ENCODE peak calls at places on chromosomes 11 and 22, in five cellular contexts. T, V, M, Y and Z are unnamed samples.
A peak's percentile ranks its signal among the peaks of the same experiment; 100 is the strongest.

GRCh38 chr11:114259551-114259983 is 36.6 kb upstream of the NNMT start:
- DNase-seq in Y (no peak), M (no peak), V (no peak), T (no peak), Z (no peak)

GRCh38 chr11:18704045-18704645 is 5.6 kb downstream of the TMEM86A start:
- DNase-seq in M (no peak), V (no peak), Y (no peak), T (no peak), Z (no peak)

GRCh38 chr11:8285228-8285627 is 21.6 kb upstream of the LMO1 start:
- DNase-seq in T (no peak), V (no peak), Y (peak; percentile 26), M (no peak), Z (no peak)

GRCh38 chr11:14396289-14396688 is 37.3 kb upstream of the RRAS2 start:
- DNase-seq in V (no peak), T (no peak), Y (no peak), M (no peak), Z (no peak)

GRCh38 chr11:60625262-60625661 is 74.2 kb upstream of the MS4A8 start:
- DNase-seq in M (peak; percentile 31), V (peak; percentile 28), Y (no peak), T (no peak), Z (no peak)

GRCh38 chr11:20397281-20397680 is 9.8 kb downstream of the PRMT3 start:
- DNase-seq in V (peak; percentile 63), T (peak; percentile 30), M (peak; percentile 66), Y (no peak), Z (no peak)

GRCh38 chr22:36761553-36762240 is 14.2 kb downstream of the IFT27 start:
- DNase-seq in T (no peak), Y (no peak), V (no peak), M (no peak), Z (no peak)

GRCh38 chr11:100739636-100740035 is 52.5 kb downstream of the ARHGAP42 start:
- DNase-seq in V (peak; percentile 91), T (peak; percentile 92), M (peak; percentile 97), Y (no peak), Z (peak; percentile 53)

GRCh38 chr11:8833568-8834275 is 77.3 kb upstream of the AKIP1 start:
- DNase-seq in M (peak; percentile 79), Y (no peak), V (no peak), T (no peak), Z (no peak)

GRCh38 chr11:93967258-93967657 is 53.9 kb upstream of the HEPHL1 start:
- DNase-seq in Y (no peak), M (peak; percentile 14), V (no peak), T (no peak), Z (no peak)

GRCh38 chr11:20489948-20490347 is 102.4 kb downstream of the PRMT3 start:
- DNase-seq in M (no peak), T (no peak), V (no peak), Y (no peak), Z (no peak)

GRCh38 chr22:38240734-38241252 is 32.0 kb downstream of the TMEM184B start:
- DNase-seq in M (peak; percentile 87), T (no peak), V (peak; percentile 77), Y (peak; percentile 72), Z (peak; percentile 65)

GRCh38 chr11:12013771-12014170 is 5.3 kb upstream of the DKK3 start:
- DNase-seq in V (no peak), T (no peak), Y (no peak), M (no peak), Z (no peak)

DNA sequence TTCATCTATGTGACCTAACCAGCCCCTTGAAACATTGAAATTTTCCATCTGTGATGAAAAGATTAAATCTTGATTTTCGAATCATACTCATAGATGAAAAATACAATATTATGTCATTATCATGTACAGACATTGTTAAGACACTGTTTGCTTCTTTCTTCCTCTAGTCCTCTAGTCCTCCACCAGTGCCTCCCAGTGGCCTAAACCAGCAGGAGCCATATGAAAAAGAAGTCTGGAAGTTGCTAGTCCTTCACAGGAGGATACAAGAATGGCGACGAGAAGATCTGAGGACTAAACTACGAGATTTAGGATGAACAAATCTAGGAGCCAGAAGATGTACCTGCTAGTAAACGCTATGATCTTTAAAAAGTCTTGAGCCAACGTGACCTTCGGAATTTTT is 134.1 kb downstream of the SLC17A6 start:
- DNase-seq in M (no peak), Y (no peak), T (no peak), V (no peak), Z (no peak)
- TF ChIP-seq CTCF in M (no peak), Y (peak; percentile 52), T (peak; percentile 32), V (no peak), Z (no peak)

DNA sequence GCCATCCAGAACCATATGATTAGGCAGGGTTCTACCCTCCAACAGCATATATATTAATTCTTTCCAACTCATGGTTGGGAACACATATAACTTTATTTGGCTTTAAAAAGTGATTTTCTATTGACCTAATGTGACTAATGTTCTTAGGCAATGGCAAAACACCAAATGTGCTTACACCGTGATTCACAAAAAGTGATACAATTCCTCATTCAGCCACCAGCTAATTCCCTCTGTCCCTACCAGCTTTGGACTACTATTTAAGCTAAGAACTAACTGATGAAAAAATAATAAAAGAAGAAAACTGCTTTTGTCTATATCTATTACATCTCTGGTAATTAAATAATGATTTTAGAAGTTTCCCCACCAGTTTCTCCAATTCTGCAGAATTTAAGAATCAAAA is 4.7 kb downstream of the CTSC start:
- DNase-seq in Y (no peak), T (no peak), V (no peak), M (no peak), Z (no peak)
- H3K4me3 ChIP-seq in Y (no peak overlapping the region), T (no peak overlapping the region), V (no peak overlapping the region), M (no peak overlapping the region), Z (no peak overlapping the region)

GRCh38 chr11:108197351-108197750 is 25.1 kb downstream of the NPAT start:
- DNase-seq in T (no peak), M (no peak), V (no peak), Y (no peak), Z (no peak)
- TF ChIP-seq CTCF in T (no peak), M (no peak), V (no peak), Y (no peak), Z (no peak)

GRCh38 chr11:68825603-68826002 is 16.1 kb downstream of the CPT1A start:
- DNase-seq in M (no peak), T (no peak), V (no peak), Y (peak; percentile 54), Z (no peak)

GRCh38 chr11:68821670-68822069 is 20.0 kb downstream of the CPT1A start:
- DNase-seq in V (no peak), T (no peak), M (no peak), Y (no peak), Z (no peak)

GRCh38 chr11:68826726-68827125 is 15.0 kb downstream of the CPT1A start:
- DNase-seq in T (no peak), M (no peak), Y (no peak), V (no peak), Z (no peak)

GRCh38 chr11:68819362-68819761 is 22.4 kb downstream of the CPT1A start:
- DNase-seq in M (no peak), V (no peak), Y (no peak), T (no peak), Z (no peak)

DNA sequence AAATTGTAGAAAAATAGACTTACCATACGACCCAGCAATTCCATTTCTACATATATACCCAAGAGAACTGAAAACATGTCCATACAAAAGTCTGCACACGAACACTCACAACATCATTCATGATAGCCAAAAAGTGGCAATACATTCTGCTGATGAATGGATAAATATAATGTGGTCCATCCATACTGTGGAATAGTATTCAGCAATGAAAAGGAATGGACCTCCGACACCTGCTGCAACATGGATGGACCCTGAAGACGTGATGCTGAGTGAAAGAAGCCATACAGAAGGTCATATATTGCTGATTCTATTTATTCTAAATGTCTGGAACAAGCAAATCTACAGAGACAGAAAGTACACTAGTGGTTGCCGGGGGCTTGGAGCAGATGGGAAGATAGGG is 19.2 kb downstream of the CPT1A start:
- DNase-seq in Y (no peak), T (no peak), V (no peak), M (no peak), Z (no peak)
- H3K4me3 ChIP-seq in Y (no peak overlapping the region), T (no peak overlapping the region), V (no peak overlapping the region), M (no peak overlapping the region), Z (no peak overlapping the region)

DNA sequence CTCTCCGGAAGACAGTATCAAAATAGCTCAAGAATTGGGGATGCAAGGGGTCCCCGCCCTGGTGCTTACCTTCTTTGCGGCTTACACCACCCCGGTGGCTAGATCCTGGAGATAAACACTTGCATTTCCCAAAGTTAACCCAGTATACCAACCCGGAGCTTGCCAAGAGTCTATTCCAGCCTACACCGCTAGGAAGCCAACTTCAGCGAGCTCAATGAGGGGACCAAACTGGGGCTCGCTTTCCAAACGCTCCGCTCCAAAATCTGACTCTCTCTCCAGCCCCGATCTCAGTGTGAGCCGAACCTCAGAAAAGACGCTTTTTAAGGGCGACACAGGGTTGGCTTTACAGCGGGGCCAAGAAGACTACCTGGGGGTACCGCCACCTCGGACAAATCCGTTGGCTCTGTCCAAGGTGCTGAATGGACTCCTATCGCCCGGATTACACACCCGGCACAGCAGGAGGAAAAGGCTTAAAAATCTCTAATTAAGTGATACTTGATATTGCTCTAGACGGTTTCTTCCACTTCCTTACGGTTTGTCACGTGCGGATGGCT is 20.1 kb upstream of the BDNF start:
- DNase-seq in V (peak; percentile 65), M (peak; percentile 69), Y (peak; percentile 86), T (no peak), Z (no peak)
- TF ChIP-seq CTCF in V (peak; percentile 32), M (peak; percentile 35), Y (peak; percentile 34), T (peak; percentile 43), Z (peak; percentile 19)

GRCh38 chr11:125398475-125398874 is 97.6 kb downstream of the FEZ1 start:
- DNase-seq in V (no peak), T (no peak), Y (no peak), M (no peak), Z (no peak)
- H3K4me3 ChIP-seq in V (no peak overlapping the region), T (no peak overlapping the region), Y (no peak overlapping the region), M (no peak overlapping the region), Z (no peak overlapping the region)

GRCh38 chr11:119484741-119485605 is 62.0 kb upstream of the THY1 start:
- DNase-seq in V (no peak), Y (peak; percentile 68), T (no peak), M (no peak), Z (no peak)
- TF ChIP-seq CTCF in V (peak; percentile 12), Y (peak; percentile 63), T (peak; percentile 26), M (peak; percentile 15), Z (no peak)

DNA sequence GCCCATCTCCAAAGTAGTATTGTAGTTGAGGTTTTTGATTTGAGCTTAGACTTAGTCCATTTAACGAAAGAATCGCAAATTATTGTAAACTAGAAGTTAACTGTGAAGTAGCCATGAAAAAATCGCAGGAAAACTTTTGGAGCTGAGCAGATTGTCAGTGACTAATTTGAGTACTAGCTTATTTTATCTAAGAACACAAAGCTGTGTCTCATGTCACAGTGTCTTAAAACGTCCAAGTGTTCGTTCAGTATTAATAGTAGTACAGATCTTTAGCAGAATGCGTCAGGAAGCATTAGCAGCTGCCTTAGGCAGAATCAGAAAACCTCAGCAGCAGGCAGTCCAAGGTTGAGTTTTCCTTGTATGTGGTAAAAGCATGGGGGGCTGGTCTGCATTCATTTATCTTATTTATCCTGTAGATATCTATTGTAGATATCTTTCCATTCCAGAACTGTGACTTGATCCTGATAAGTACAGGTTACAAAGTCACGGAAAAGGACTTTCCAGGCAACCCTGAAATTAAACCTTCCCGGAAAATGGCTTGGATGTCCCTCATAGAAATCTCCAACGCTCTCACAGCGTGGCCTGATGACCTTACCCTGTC is 48.9 kb upstream of the MYO18B start:
- DNase-seq in M (no peak), T (no peak), V (no peak), Y (no peak), Z (no peak)
- H3K4me3 ChIP-seq in M (no peak overlapping the region), T (no peak overlapping the region), V (no peak overlapping the region), Y (no peak overlapping the region), Z (no peak overlapping the region)